ENCODE peak calls at places on chromosomes 12 and 14, in six cellular contexts. V is A172; E is H4; N is stimulated activated CD8-positive, alpha-beta memory T cell treated with anti-CD3 and anti-CD28 coated beads, Interleukin-2, amount 100 ng/mL, for 1 hour; L is activated T-cell treated with anti-CD3 and anti-CD28 coated beads, Interleukin-2, amount 50 U/mL, for 4 hours; Q is aorta. K is an unnamed sample.

GRCh38 chr12:47218191-47218654 is 138.5 kb upstream of the AMIGO2 start:
- DNase-seq in E (no peak), N (no peak), V (no peak), Q (no peak), L (no peak), K (no peak)

GRCh38 chr14:77965919-77966435 is 166.1 kb downstream of the ADCK1 start:
- DNase-seq in E (peak; percentile 36), Q (no peak), N (no peak), V (peak; percentile 3), L (no peak), K (peak; percentile 6)

GRCh38 chr12:111445311-111446043 is 39.8 kb downstream of the SH2B3 start:
- DNase-seq in N (no peak), V (no peak), E (peak; percentile 2), L (no peak), Q (peak; percentile 75), K (no peak)

GRCh38 chr14:87690076-87690661 is 302.8 kb downstream of the GALC start:
- DNase-seq in L (no peak), V (no peak), E (no peak), Q (no peak), N (no peak), K (no peak)

GRCh38 chr14:83826838-83827237 is 1703.1 kb upstream of the FLRT2 start:
- DNase-seq in E (peak; percentile 47), V (peak; percentile 34), Q (no peak), L (no peak), N (no peak), K (peak; percentile 38)

GRCh38 chr12:26523708-26524150 is 309.3 kb downstream of the ITPR2 start:
- DNase-seq in L (no peak), V (no peak), E (peak; percentile 39), Q (peak; percentile 90), N (no peak), K (peak; percentile 98)

GRCh38 chr14:21913759-21914158 is 240.1 kb upstream of the OR4E1 start:
- DNase-seq in L (peak; percentile 74), Q (no peak), V (peak; percentile 49), E (peak; percentile 81), N (peak; percentile 64), K (peak; percentile 84)

GRCh38 chr14:69789118-69789640 is 7.9 kb downstream of the SLC10A1 start:
- DNase-seq in V (no peak), L (no peak), E (no peak), Q (no peak), N (no peak), K (no peak)

GRCh38 chr12:27549801-27550652 is 26.0 kb downstream of the PPFIBP1 start:
- DNase-seq in Q (peak; percentile 85), L (no peak), N (no peak), E (peak; percentile 92), V (peak; percentile 89), K (peak; percentile 7)

GRCh38 chr14:53356361-53357150 is 203.4 kb upstream of the DDHD1 start:
- DNase-seq in Q (no peak), N (no peak), V (no peak), L (no peak), E (no peak), K (no peak)

GRCh38 chr12:31471061-31471460 is 119.9 kb downstream of the DENND5B start:
- DNase-seq in V (no peak), L (no peak), Q (no peak), N (no peak), E (peak; percentile 9), K (no peak)

GRCh38 chr14:63045234-63045611 is at the start of gene KCNH5:
- DNase-seq in E (peak; percentile 44), V (no peak), N (no peak), Q (peak; percentile 75), L (no peak), K (peak; percentile 90)

GRCh38 chr12:23950011-23950774 is 723 bp upstream of the SOX5 start:
- DNase-seq in N (no peak), L (no peak), Q (no peak), E (no peak), V (no peak), K (peak; percentile 30)